ENCODE peak calls at places on chromosomes 7 and 10, in four cellular contexts. M is trophoblast cell, F is neuronal stem cell, S is H1. W is an unnamed sample. For H3K36me3, the result is how much of the 10 kb centered on the place peaks cover.

GRCh38 chr7:17441557-17441956 is 143.1 kb downstream of the AHR start:
- DNase-seq in M (no peak), S (no peak), F (no peak), W (no peak)

GRCh38 chr10:124605481-124605855 is 138.7 kb downstream of the FAM53B start:
- DNase-seq in F (no peak), S (no peak), M (no peak), W (no peak)

GRCh38 chr10:110006358-110007170 is 1.2 kb upstream of the ADD3 start:
- DNase-seq in M (no peak), S (no peak), F (peak), W (peak)

GRCh38 chr7:107659666-107660065 is 962 bp upstream of the SLC26A4 start:
- DNase-seq in F (no peak), M (peak), S (no peak), W (peak)

GRCh38 chr7:86867163-86867762 is 192.2 kb downstream of the ELAPOR2 start:
- DNase-seq in M (no peak), S (no peak), F (peak), W (no peak)

GRCh38 chr10:112792487-112793196 is 157.4 kb upstream of the TCF7L2 start:
- DNase-seq in S (peak), M (peak), F (no peak), W (peak)

GRCh38 chr10:75654171-75654772 is 222.8 kb downstream of the LRMDA start:
- DNase-seq in M (no peak), S (no peak), F (no peak), W (no peak)

GRCh38 chr10:28796606-28797512 is 119.5 kb downstream of the BAMBI start:
- DNase-seq in M (no peak), S (no peak), F (no peak), W (peak)

GRCh38 chr7:131904750-131905327 is 348.4 kb upstream of the PODXL start:
- DNase-seq in S (no peak), F (no peak), M (no peak), W (no peak)

GRCh38 chr10:71454347-71454746 is 57.6 kb downstream of the CDH23 start:
- DNase-seq in F (no peak), M (peak), S (no peak), W (no peak)

GRCh38 chr7:20786779-20787651 is at the start of gene SP8:
- DNase-seq in F (peak), S (peak), M (peak), W (peak)

GRCh38 chr10:84269773-84270172 is 24.9 kb downstream of the RGR start:
- DNase-seq in S (no peak), F (no peak), M (peak), W (peak)

GRCh38 chr7:155377837-155378579 is 79.9 kb upstream of the EN2 start:
- DNase-seq in S (peak), F (no peak), M (peak), W (peak)

GRCh38 chr7:124652237-124652636 is 113.4 kb downstream of the GPR37 start:
- DNase-seq in F (no peak), M (peak), S (no peak), W (peak)

GRCh38 chr10:71696635-71697326 is 22.8 kb downstream of the C10orf105 start:
- DNase-seq in M (peak), S (peak), F (peak), W (peak)

GRCh38 chr10:69831231-69831855 is 29.6 kb downstream of the COL13A1 start:
- DNase-seq in F (no peak), M (no peak), S (no peak), W (no peak)

GRCh38 chr7:15130666-15131541 is 228.4 kb upstream of the DGKB start:
- DNase-seq in S (no peak), F (no peak), M (peak), W (peak)

GRCh38 chr10:87590705-87591588 is 68.7 kb upstream of the PAPSS2 start:
- DNase-seq in F (no peak), S (no peak), M (no peak), W (peak)

GRCh38 chr10:62614389-62615157 is 189.9 kb upstream of the ADO start:
- DNase-seq in S (no peak), M (no peak), F (no peak), W (peak)

GRCh38 chr7:78023191-78023590 is 224.6 kb downstream of the PHTF2 start:
- DNase-seq in F (no peak), M (no peak), S (no peak), W (no peak)

GRCh38 chr7:99728615-99729014 is 6.4 kb downstream of the CYP3A7 start:
- DNase-seq in F (no peak), S (no peak), M (peak), W (no peak)

GRCh38 chr7:2553831-2554581 is 1.3 kb downstream of the BRAT1 start:
- DNase-seq in S (no peak), M (no peak), F (no peak), W (no peak)

GRCh38 chr10:4354382-4354812 is 471.6 kb upstream of the AKR1E2 start:
- DNase-seq in S (no peak), F (no peak), M (peak), W (peak)

GRCh38 chr10:97057836-97058235 is 127.9 kb downstream of the SLIT1 start:
- DNase-seq in F (no peak), M (no peak), S (no peak), W (no peak)

GRCh38 chr10:32988604-32989003 is 30.6 kb upstream of the ITGB1 start:
- DNase-seq in F (no peak), S (no peak), M (no peak), W (no peak)

GRCh38 chr10:130935897-130936550 is 375.5 kb downstream of the TCERG1L start:
- DNase-seq in M (no peak), F (no peak), S (no peak), W (no peak)

GRCh38 chr7:1597791-1598190 is 28.0 kb upstream of the PSMG3 start:
- DNase-seq in S (no peak), F (no peak), M (no peak), W (no peak)

GRCh38 chr7:6015917-6016652 is 7.0 kb downstream of the AIMP2 start:
- DNase-seq in S (no peak), F (no peak), M (no peak), W (peak)

GRCh38 chr7:152512711-152513110 is 76.9 kb upstream of the KMT2C start:
- DNase-seq in S (no peak), M (peak), F (no peak), W (no peak)

GRCh38 chr10:24449334-24449740 is 240.4 kb downstream of the KIAA1217 start:
- DNase-seq in S (no peak), M (no peak), F (no peak), W (peak)

GRCh38 chr7:100679129-100679926 is 5.8 kb downstream of the GNB2 start:
- DNase-seq in M (no peak), S (no peak), F (no peak), W (no peak)

DNA sequence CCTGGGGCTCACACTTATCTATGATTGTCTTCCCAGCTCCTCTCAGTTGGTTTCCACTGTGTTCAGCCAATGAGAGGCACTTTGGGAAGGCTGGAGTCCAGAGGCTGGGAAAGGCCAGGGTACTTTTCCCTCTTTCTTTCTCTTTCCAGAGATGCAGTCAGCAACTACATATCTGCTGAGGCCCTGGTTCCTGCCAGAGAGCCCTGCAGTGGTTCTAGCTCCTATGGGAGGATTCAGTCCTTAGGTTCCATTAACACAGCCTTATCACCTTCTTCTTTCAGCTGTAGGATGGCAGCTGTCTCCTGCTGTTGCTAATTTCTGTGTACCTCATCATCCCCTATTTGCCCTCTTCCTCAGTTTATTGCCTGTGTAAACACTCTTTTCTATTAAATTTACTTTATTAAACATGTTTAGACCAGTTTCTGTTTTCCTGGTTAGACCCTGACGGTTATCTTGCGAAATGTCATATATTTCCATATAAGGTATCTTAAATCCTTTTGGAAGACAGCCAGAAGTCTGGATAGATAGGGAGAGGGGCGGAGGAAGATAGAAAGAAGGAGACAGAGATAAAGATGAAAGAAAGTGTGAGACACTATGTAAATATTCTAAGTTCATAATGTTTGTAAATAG is 100.3 kb downstream of the HGF start:
- DNase-seq in S (no peak), M (no peak), F (no peak), W (no peak)
- H2BK12ac ChIP-seq in S (peak), M (no peak), F (no peak), W (peak)

GRCh38 chr7:151490706-151491105 is 29.0 kb downstream of the RHEB start:
- DNase-seq in F (no peak), M (no peak), S (no peak), W (no peak)
- H3K36me3 ChIP-seq in F (under half), M (under half), S (under half), W (under half)

GRCh38 chr10:67764012-67764822 is 68.2 kb upstream of the CTNNA3 start:
- DNase-seq in F (peak), M (peak), S (peak), W (peak)
- H2BK12ac ChIP-seq in F (no peak), M (peak), S (no peak), W (no peak)

DNA sequence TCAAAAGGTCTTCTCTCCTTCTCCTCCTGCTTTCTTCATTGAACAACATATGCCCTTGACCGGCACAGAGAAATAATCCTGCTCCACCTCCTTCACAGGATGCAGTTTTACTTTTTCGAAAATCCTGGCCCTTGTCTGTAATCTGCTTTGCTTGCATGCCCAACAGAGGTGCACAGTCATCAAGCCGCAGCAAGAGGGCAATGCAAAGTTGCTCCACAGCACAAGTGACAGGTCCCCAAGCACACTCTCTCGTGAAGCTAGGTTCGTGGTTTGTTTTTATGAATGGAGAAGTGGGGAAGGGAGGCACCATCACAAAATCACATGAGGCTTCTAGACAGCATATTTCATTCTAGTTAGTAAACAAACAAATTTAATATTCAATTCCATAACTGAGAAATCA is 178.9 kb downstream of the TPK1 start:
- DNase-seq in S (no peak), F (peak), M (no peak), W (no peak)
- H3K36me3 ChIP-seq in S (under half), F (under half), M (under half), W (under half)

DNA sequence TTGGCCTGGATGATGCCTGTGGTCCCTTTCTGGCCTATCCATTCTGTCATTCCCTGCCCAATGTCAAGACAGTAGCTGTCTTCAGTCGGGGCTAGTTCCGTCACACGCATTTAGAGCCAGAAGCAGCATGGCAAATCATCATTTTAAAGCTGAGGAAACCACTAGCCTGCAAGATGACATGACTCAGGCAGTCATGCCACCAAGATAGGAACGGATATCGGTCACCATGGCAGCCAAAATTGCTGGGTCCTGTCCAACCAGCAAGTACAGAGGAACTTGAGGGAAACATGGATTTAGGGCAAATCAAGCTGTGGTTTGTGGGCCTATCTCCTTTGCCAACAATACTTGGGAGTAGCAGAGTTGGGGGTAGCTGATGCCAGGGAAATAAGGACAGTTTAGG is 64.6 kb upstream of the MRLN start:
- DNase-seq in F (no peak), M (peak), S (no peak), W (no peak)
- H2BK12ac ChIP-seq in F (no peak), M (no peak), S (no peak), W (no peak)

GRCh38 chr7:30149640-30150272 is 15.0 kb downstream of the MTURN start:
- DNase-seq in F (no peak), S (no peak), M (no peak), W (no peak)

GRCh38 chr7:30150711-30151110 is 15.9 kb downstream of the MTURN start:
- DNase-seq in M (no peak), F (no peak), S (no peak), W (no peak)

GRCh38 chr7:30155481-30155880 is 20.7 kb downstream of the MTURN start:
- DNase-seq in M (no peak), F (no peak), S (no peak), W (no peak)

GRCh38 chr7:30157217-30157616 is 22.4 kb downstream of the MTURN start:
- DNase-seq in M (no peak), S (no peak), F (no peak), W (no peak)

GRCh38 chr7:30154111-30154587 is 19.4 kb downstream of the MTURN start:
- DNase-seq in F (no peak), S (no peak), M (no peak), W (no peak)
- H3K36me3 ChIP-seq in F (under half), S (under half), M (under half), W (under half)

W was measured in mesenchymal stem cell.